ENCODE peak calls at places on chromosomes 6 and 20, in ten cellular contexts. X is MM.1S, B is natural killer cell, P is dorsolateral prefrontal cortex, S is lower lobe of right lung, Y is adrenal gland, Z is neural crest cell, G is psoas muscle, N is Peyer's patch, E is AG04450. R is an unnamed sample.

GRCh38 chr20:56001106-56001785 is 4.1 kb downstream of the CBLN4 start:
- DNase-seq in X (no peak), B (no peak), P (no peak), S (no peak), Y (no peak), Z (no peak), G (no peak), N (no peak), E (no peak), R (no peak)

GRCh38 chr6:15527838-15528617 is 134.8 kb downstream of the DTNBP1 start:
- DNase-seq in X (no peak), B (no peak), P (no peak), S (no peak), Y (no peak), Z (no peak), G (no peak), N (no peak), E (no peak), R (no peak)

GRCh38 chr6:71478834-71479541 is 190.4 kb downstream of the OGFRL1 start:
- DNase-seq in X (no peak), B (no peak), P (no peak), S (no peak), Y (no peak), Z (no peak), G (no peak), N (no peak), E (peak), R (peak)

GRCh38 chr20:48563191-48563884 is 264.5 kb downstream of the PREX1 start:
- DNase-seq in X (no peak), B (no peak), P (no peak), S (no peak), Y (no peak), Z (no peak), G (no peak), N (no peak), E (no peak), R (no peak)

GRCh38 chr20:50023116-50023802 is 40.5 kb downstream of the SNAI1 start:
- DNase-seq in X (peak), B (no peak), P (no peak), S (no peak), Y (no peak), Z (no peak), G (no peak), N (no peak), E (no peak), R (no peak)

GRCh38 chr6:10759884-10760329 is 12.3 kb downstream of the TMEM14B start:
- DNase-seq in X (no peak), B (no peak), P (no peak), S (no peak), Y (peak), Z (no peak), G (peak), N (no peak), E (peak), R (no peak)

GRCh38 chr6:33508935-33509926 is 54.9 kb downstream of the ZBTB9 start:
- DNase-seq in X (no peak), B (no peak), P (no peak), S (peak), Y (no peak), Z (no peak), G (no peak), N (no peak), E (no peak), R (no peak)

GRCh38 chr6:153959281-153959680 is 79.8 kb upstream of the OPRM1 start:
- DNase-seq in X (no peak), B (no peak), P (no peak), S (no peak), Y (no peak), Z (no peak), G (no peak), N (no peak), E (no peak), R (no peak)

GRCh38 chr20:9388160-9388825 is 126.1 kb upstream of the LAMP5 start:
- DNase-seq in X (peak), B (no peak), P (no peak), S (no peak), Y (no peak), Z (no peak), G (no peak), N (no peak), E (no peak), R (no peak)

GRCh38 chr6:50952092-50952932 is 133.6 kb downstream of the TFAP2B start:
- DNase-seq in X (no peak), B (no peak), P (no peak), S (no peak), Y (no peak), Z (no peak), G (no peak), N (no peak), E (no peak), R (no peak)

GRCh38 chr20:61531553-61532345 is 279.7 kb downstream of the CDH4 start:
- DNase-seq in X (no peak), B (no peak), P (peak), S (no peak), Y (no peak), Z (no peak), G (no peak), N (no peak), E (no peak), R (no peak)

GRCh38 chr6:53795254-53795701 is 473 bp downstream of the LRRC1 start:
- DNase-seq in X (peak), B (no peak), P (no peak), S (no peak), Y (no peak), Z (no peak), G (no peak), N (no peak), E (no peak), R (no peak)

GRCh38 chr6:131258816-131259476 is 123.7 kb downstream of the AKAP7 start:
- DNase-seq in X (no peak), B (no peak), P (no peak), S (no peak), Y (peak), Z (no peak), G (no peak), N (no peak), E (no peak), R (peak)

GRCh38 chr20:64211874-64212658 is 43.5 kb upstream of the PCMTD2 start:
- DNase-seq in X (no peak), B (no peak), P (no peak), S (peak), Y (peak), Z (no peak), G (no peak), N (no peak), E (no peak), R (no peak)

GRCh38 chr6:163373240-163373639 is 41.3 kb upstream of the QKI start:
- DNase-seq in X (no peak), B (no peak), P (no peak), S (no peak), Y (peak), Z (no peak), G (no peak), N (no peak), E (no peak), R (no peak)

GRCh38 chr6:169800668-169801395 is 49.4 kb downstream of the ERMARD start:
- DNase-seq in X (peak), B (peak), P (peak), S (no peak), Y (peak), Z (no peak), G (peak), N (no peak), E (peak), R (peak)

GRCh38 chr20:19986419-19986818 is 30.7 kb upstream of the NAA20 start:
- DNase-seq in X (no peak), B (no peak), P (no peak), S (no peak), Y (peak), Z (no peak), G (no peak), N (no peak), E (no peak), R (no peak)

GRCh38 chr20:35290186-35290886 is 1.9 kb downstream of the FAM83C start:
- DNase-seq in X (no peak), B (no peak), P (no peak), S (no peak), Y (no peak), Z (no peak), G (no peak), N (no peak), E (no peak), R (no peak)

GRCh38 chr6:8941578-8941977 is 506.2 kb upstream of the SLC35B3 start:
- DNase-seq in X (no peak), B (no peak), P (no peak), S (no peak), Y (no peak), Z (no peak), G (no peak), N (no peak), E (no peak), R (no peak)

GRCh38 chr20:62370115-62370806 is 3.1 kb upstream of the LAMA5 start:
- DNase-seq in X (no peak), B (no peak), P (no peak), S (no peak), Y (peak), Z (no peak), G (peak), N (no peak), E (no peak), R (no peak)

GRCh38 chr20:61271273-61272221 is 19.5 kb downstream of the CDH4 start:
- DNase-seq in X (no peak), B (no peak), P (peak), S (no peak), Y (no peak), Z (no peak), G (no peak), N (no peak), E (no peak), R (no peak)

GRCh38 chr6:136548582-136549330 is 1.5 kb downstream of the MAP7 start:
- DNase-seq in X (no peak), B (no peak), P (no peak), S (no peak), Y (no peak), Z (no peak), G (no peak), N (no peak), E (no peak), R (no peak)

GRCh38 chr6:2579241-2579761 is 171.4 kb downstream of the MYLK4 start:
- DNase-seq in X (no peak), B (no peak), P (no peak), S (peak), Y (no peak), Z (no peak), G (no peak), N (no peak), E (no peak), R (no peak)

GRCh38 chr20:22675337-22675736 is 91.0 kb upstream of the FOXA2 start:
- DNase-seq in X (no peak), B (no peak), P (no peak), S (no peak), Y (no peak), Z (no peak), G (no peak), N (no peak), E (no peak), R (no peak)

GRCh38 chr20:51802170-51802745 is at the start of gene SALL4:
- DNase-seq in X (no peak), B (no peak), P (peak), S (no peak), Y (no peak), Z (peak), G (no peak), N (no peak), E (no peak), R (no peak)

DNA sequence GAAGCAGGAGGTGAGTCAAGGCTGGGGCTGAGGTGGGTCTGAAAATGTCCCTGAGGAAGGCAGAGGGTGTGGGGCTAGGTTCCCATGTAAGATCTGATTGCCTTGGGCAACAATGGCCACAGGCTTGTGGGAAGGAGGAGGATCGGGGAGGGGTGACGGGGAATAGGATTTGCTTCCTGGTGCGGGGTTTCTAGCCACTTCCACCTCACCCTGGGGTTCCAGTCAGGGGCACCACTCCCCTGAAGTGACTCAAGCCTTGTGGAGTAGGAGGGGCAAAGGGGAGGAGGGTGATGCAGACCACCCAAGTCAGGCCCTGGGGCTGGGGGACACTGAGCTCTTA is 12.2 kb upstream of the SPDEF start:
- DNase-seq in X (no peak), B (no peak), P (no peak), S (no peak), Y (no peak), Z (no peak), G (no peak), N (no peak), E (no peak), R (no peak)
- TF ChIP-seq CTCF in X (no peak), B (no peak), P (no peak), S (no peak), Y (no peak), Z (no peak), G (no peak), N (no peak), E (no peak), R (no peak)

GRCh38 chr6:94735270-94735669 is 842.1 kb upstream of the MANEA start:
- DNase-seq in X (no peak), B (no peak), P (no peak), S (no peak), Y (no peak), Z (no peak), G (no peak), N (no peak), E (no peak), R (no peak)
- TF ChIP-seq CTCF in X (no peak), B (no peak), P (no peak), S (no peak), Y (no peak), Z (no peak), G (no peak), N (no peak), E (no peak), R (no peak)

GRCh38 chr6:120478650-120479049 is 855.6 kb downstream of the TBC1D32 start:
- DNase-seq in X (no peak), B (no peak), P (no peak), S (no peak), Y (no peak), Z (no peak), G (no peak), N (no peak), E (no peak), R (no peak)
- TF ChIP-seq CTCF in X (no peak), B (no peak), P (no peak), S (no peak), Y (no peak), Z (no peak), G (no peak), N (no peak), E (no peak), R (no peak)

DNA sequence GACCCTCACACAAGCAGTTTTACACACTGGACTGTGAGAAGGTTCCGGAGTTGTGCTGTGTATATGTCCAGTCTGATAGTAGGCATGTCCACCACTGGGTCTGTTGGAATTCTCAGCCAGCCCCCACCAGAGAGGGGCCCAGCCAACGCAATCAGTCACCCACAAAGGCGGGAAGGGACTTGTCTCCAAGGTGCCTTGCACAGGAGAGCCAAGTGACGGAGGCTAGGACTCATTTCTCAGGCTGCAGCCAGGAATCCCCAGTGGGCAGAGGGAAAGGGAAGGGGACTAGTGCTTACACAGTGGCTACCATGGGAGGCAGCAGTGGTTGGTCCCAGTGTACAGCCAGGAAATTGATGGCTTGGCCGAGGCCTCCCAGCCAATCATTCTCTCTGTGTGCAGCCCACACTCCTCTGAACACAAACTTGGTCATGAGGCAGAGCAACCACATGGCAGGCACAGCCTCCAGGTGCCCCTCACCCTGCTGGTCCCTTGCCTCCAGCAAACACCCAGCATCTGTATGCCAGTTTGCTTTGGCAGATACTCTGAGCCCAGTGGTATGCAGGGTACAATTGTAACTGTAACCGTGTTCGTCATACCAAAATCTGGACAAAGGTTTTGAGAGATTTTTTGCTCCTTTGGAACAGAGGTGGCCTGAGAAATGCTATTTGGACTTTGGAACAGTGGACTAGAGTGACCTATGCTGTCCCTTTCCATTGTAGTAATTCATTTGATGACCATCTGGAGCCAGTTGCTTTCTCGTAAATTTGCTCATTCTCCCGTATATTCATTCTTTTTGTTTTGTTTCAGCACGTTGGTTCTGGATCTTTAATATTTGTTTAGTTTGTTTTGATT is 72.9 kb upstream of the MYL9 start:
- DNase-seq in X (no peak), B (no peak), P (peak), S (no peak), Y (no peak), Z (no peak), G (no peak), N (no peak), E (no peak), R (no peak)
- TF ChIP-seq CTCF in X (no peak), B (no peak), P (no peak), S (no peak), Y (no peak), Z (no peak), G (no peak), N (no peak), E (no peak), R (no peak)

GRCh38 chr6:138277835-138278234 is 59.5 kb upstream of the PBOV1 start:
- DNase-seq in X (no peak), B (no peak), P (no peak), S (no peak), Y (no peak), Z (no peak), G (no peak), N (no peak), E (no peak), R (no peak)

GRCh38 chr6:138272543-138273305 is 54.4 kb upstream of the PBOV1 start:
- DNase-seq in X (no peak), B (no peak), P (no peak), S (no peak), Y (no peak), Z (no peak), G (no peak), N (no peak), E (no peak), R (no peak)

GRCh38 chr6:138278326-138278725 is 60.0 kb upstream of the PBOV1 start:
- DNase-seq in X (no peak), B (no peak), P (peak), S (no peak), Y (no peak), Z (no peak), G (no peak), N (no peak), E (no peak), R (no peak)

GRCh38 chr6:138271451-138271850 is 53.2 kb upstream of the PBOV1 start:
- DNase-seq in X (no peak), B (no peak), P (no peak), S (no peak), Y (no peak), Z (no peak), G (no peak), N (no peak), E (no peak), R (no peak)

GRCh38 chr6:138275976-138276375 is 57.7 kb upstream of the PBOV1 start:
- DNase-seq in X (no peak), B (no peak), P (no peak), S (no peak), Y (no peak), Z (no peak), G (no peak), N (no peak), E (no peak), R (no peak)
- TF ChIP-seq CTCF in X (no peak), B (no peak), P (no peak), S (no peak), Y (no peak), Z (no peak), G (no peak), N (no peak), E (no peak), R (no peak)

GRCh38 chr20:45909336-45909808 is 2.6 kb downstream of the PLTP start:
- DNase-seq in X (no peak), B (no peak), P (no peak), S (no peak), Y (no peak), Z (no peak), G (no peak), N (no peak), E (no peak), R (no peak)
- TF ChIP-seq CTCF in X (no peak), B (no peak), P (no peak), S (no peak), Y (no peak), Z (no peak), G (no peak), N (no peak), E (no peak), R (no peak)